ENCODE peak calls at places on chromosomes 13 and 19, in ten cellular contexts. A is A673; F is tibial artery; M is thoracic aorta; L is DMS79; Z is stimulated activated CD8-positive, alpha-beta memory T cell treated with anti-CD3 and anti-CD28 coated beads, Interleukin-12 subunit alpha, Interleukin-12 subunit beta, amount 100 ng/mL, for 4 hours; H is T-helper 2 cell; Q is stimulated activated CD4-positive, alpha-beta T cell treated with anti-CD3 and anti-CD28 coated beads, Interleukin-4, amount 100 ng/mL, for 48 hours; W is amniotic stem cell; O is cerebellar cortex. B is an unnamed sample.

GRCh38 chr19:47274891-47275865 is 493 bp downstream of the INAFM1 start:
- DNase-seq in A (no peak), F (peak), M (no peak), L (no peak), Z (no peak), H (no peak), Q (no peak), W (no peak), O (peak), B (peak)

GRCh38 chr19:14433454-14434156 is 499 bp downstream of the PKN1 start:
- DNase-seq in A (no peak), F (no peak), M (no peak), L (peak), Z (peak), H (peak), Q (no peak), W (no peak), O (peak), B (no peak)

GRCh38 chr19:6066661-6067646 is 43.3 kb downstream of the RFX2 start:
- DNase-seq in A (peak), F (peak), M (peak), L (peak), Z (no peak), H (peak), Q (no peak), W (peak), O (peak), B (no peak)

GRCh38 chr19:1521636-1522035 is 2.2 kb upstream of the PLK5 start:
- DNase-seq in A (peak), F (no peak), M (no peak), L (no peak), Z (no peak), H (no peak), Q (no peak), W (no peak), O (peak), B (no peak)

GRCh38 chr13:52026246-52026626 is 1.7 kb downstream of the UTP14C start:
- DNase-seq in A (no peak), F (no peak), M (no peak), L (no peak), Z (no peak), H (no peak), Q (no peak), W (no peak), O (no peak), B (no peak)

GRCh38 chr13:59771272-59771671 is 392.5 kb downstream of the DIAPH3 start:
- DNase-seq in A (peak), F (no peak), M (no peak), L (no peak), Z (no peak), H (no peak), Q (no peak), W (no peak), O (no peak), B (no peak)

GRCh38 chr19:22620912-22621311 is 13.2 kb upstream of the ZNF492 start:
- DNase-seq in A (no peak), F (no peak), M (no peak), L (no peak), Z (no peak), H (no peak), Q (no peak), W (no peak), O (no peak), B (no peak)

GRCh38 chr19:5397804-5398692 is 57.2 kb upstream of the ZNRF4 start:
- DNase-seq in A (peak), F (no peak), M (no peak), L (no peak), Z (no peak), H (no peak), Q (no peak), W (no peak), O (no peak), B (no peak)

GRCh38 chr13:26011996-26012688 is 39.7 kb downstream of the SHISA2 start:
- DNase-seq in A (peak), F (no peak), M (no peak), L (no peak), Z (peak), H (peak), Q (peak), W (no peak), O (no peak), B (no peak)

GRCh38 chr13:85298387-85298924 is 500.8 kb downstream of the SLITRK6 start:
- DNase-seq in A (no peak), F (no peak), M (no peak), L (no peak), Z (no peak), H (no peak), Q (no peak), W (no peak), O (no peak), B (no peak)

GRCh38 chr13:107824636-107825035 is 390.7 kb downstream of the LIG4 start:
- DNase-seq in A (no peak), F (no peak), M (no peak), L (peak), Z (no peak), H (no peak), Q (no peak), W (no peak), O (no peak), B (no peak)

GRCh38 chr13:32737679-32738078 is 151.4 kb downstream of the PDS5B start:
- DNase-seq in A (no peak), F (no peak), M (no peak), L (no peak), Z (no peak), H (no peak), Q (no peak), W (no peak), O (no peak), B (no peak)

GRCh38 chr13:42275506-42275905 is 3.6 kb downstream of the AKAP11 start:
- DNase-seq in A (no peak), F (no peak), M (no peak), L (no peak), Z (no peak), H (no peak), Q (no peak), W (no peak), O (no peak), B (no peak)

GRCh38 chr19:57719901-57720519 is 7.4 kb downstream of the ZNF671 start:
- DNase-seq in A (no peak), F (no peak), M (no peak), L (no peak), Z (no peak), H (no peak), Q (no peak), W (no peak), O (peak), B (no peak)

GRCh38 chr19:1250374-1251232 is 2.2 kb downstream of the MIDN start:
- DNase-seq in A (peak), F (no peak), M (no peak), L (no peak), Z (peak), H (peak), Q (no peak), W (no peak), O (no peak), B (no peak)

GRCh38 chr19:35766571-35767104 is 8.7 kb downstream of the PROSER3 start:
- DNase-seq in A (no peak), F (no peak), M (no peak), L (no peak), Z (no peak), H (no peak), Q (no peak), W (no peak), O (no peak), B (no peak)

GRCh38 chr19:55112781-55113569 is 4.5 kb downstream of the PPP1R12C start:
- DNase-seq in A (no peak), F (no peak), M (no peak), L (no peak), Z (no peak), H (no peak), Q (no peak), W (no peak), O (no peak), B (peak)

GRCh38 chr13:80131204-80131603 is 209.7 kb downstream of the SPRY2 start:
- DNase-seq in A (peak), F (peak), M (peak), L (no peak), Z (no peak), H (no peak), Q (no peak), W (peak), O (peak), B (no peak)

GRCh38 chr13:113639661-113640262 is 18.2 kb downstream of the ATP4B start:
- DNase-seq in A (no peak), F (peak), M (no peak), L (no peak), Z (no peak), H (no peak), Q (no peak), W (no peak), O (peak), B (no peak)

GRCh38 chr19:56942749-56943148 is 102.2 kb upstream of the PEG3 start:
- DNase-seq in A (peak), F (peak), M (no peak), L (no peak), Z (no peak), H (no peak), Q (no peak), W (no peak), O (no peak), B (peak)